ENCODE peak calls at places on chromosomes 16 and 17, in five cellular contexts. X, K, C, W and I are unnamed samples.

GRCh38 chr16:24748242-24748641 is 18.8 kb downstream of the TNRC6A start:
- DNase-seq in X (no peak), K (peak), C (no peak), W (no peak), I (peak)

GRCh38 chr16:16178455-16179162 is 44.7 kb downstream of the ABCC6 start:
- DNase-seq in X (no peak), K (no peak), C (no peak), W (no peak), I (no peak)

GRCh38 chr16:50273888-50274770 is 7.8 kb downstream of the ADCY7 start:
- DNase-seq in X (peak), K (no peak), C (no peak), W (peak), I (no peak)

GRCh38 chr16:24409045-24409444 is 130.3 kb upstream of the RBBP6 start:
- DNase-seq in X (no peak), K (no peak), C (peak), W (no peak), I (peak)

GRCh38 chr17:19780846-19781245 is 32.7 kb upstream of the ALDH3A1 start:
- DNase-seq in X (no peak), K (no peak), C (no peak), W (no peak), I (no peak)

GRCh38 chr16:80788016-80788415 is 16.4 kb downstream of the CDYL2 start:
- DNase-seq in X (no peak), K (no peak), C (no peak), W (no peak), I (no peak)

GRCh38 chr17:59779521-59779920 is 72.1 kb downstream of the VMP1 start:
- DNase-seq in X (no peak), K (no peak), C (no peak), W (no peak), I (no peak)

GRCh38 chr16:17031484-17032268 is 439.1 kb downstream of the XYLT1 start:
- DNase-seq in X (no peak), K (peak), C (no peak), W (no peak), I (no peak)

GRCh38 chr16:626787-627457 is 3.9 kb upstream of the WFIKKN1 start:
- DNase-seq in X (no peak), K (peak), C (no peak), W (no peak), I (peak)

GRCh38 chr16:57422026-57422944 is 17.7 kb downstream of the CCL17 start:
- DNase-seq in X (no peak), K (peak), C (peak), W (no peak), I (peak)

GRCh38 chr17:19958023-19958422 is 19.6 kb downstream of the AKAP10 start:
- DNase-seq in X (no peak), K (peak), C (peak), W (no peak), I (peak)

GRCh38 chr17:2709173-2709661 is 2.3 kb downstream of the CLUH start:
- DNase-seq in X (no peak), K (peak), C (peak), W (peak), I (peak)

GRCh38 chr17:76920364-76921139 is 52.3 kb downstream of the MGAT5B start:
- DNase-seq in X (no peak), K (no peak), C (no peak), W (no peak), I (no peak)

GRCh38 chr16:58025351-58026138 is at the start of gene MMP15:
- DNase-seq in X (peak), K (peak), C (peak), W (peak), I (peak)

GRCh38 chr16:57284206-57284951 is at the start of gene PLLP:
- DNase-seq in X (peak), K (peak), C (peak), W (peak), I (peak)

GRCh38 chr16:20359997-20360396 is 7.5 kb upstream of the UMOD start:
- DNase-seq in X (no peak), K (no peak), C (peak), W (no peak), I (no peak)

GRCh38 chr17:68461589-68461988 is 4.3 kb upstream of the WIPI1 start:
- DNase-seq in X (no peak), K (no peak), C (peak), W (no peak), I (no peak)

GRCh38 chr17:77318491-77319210 is 177.9 kb downstream of the SEC14L1 start:
- DNase-seq in X (no peak), K (peak), C (no peak), W (peak), I (no peak)

GRCh38 chr16:14489460-14489859 is 140.6 kb downstream of the PARN start:
- DNase-seq in X (no peak), K (no peak), C (peak), W (no peak), I (no peak)

GRCh38 chr17:55285340-55286301 is 20.9 kb downstream of the HLF start:
- DNase-seq in X (no peak), K (no peak), C (no peak), W (peak), I (no peak)

GRCh38 chr17:80780381-80781187 is 211.1 kb upstream of the CHMP6 start:
- DNase-seq in X (no peak), K (no peak), C (no peak), W (no peak), I (no peak)

GRCh38 chr17:80779961-80780380 is 211.7 kb upstream of the CHMP6 start:
- DNase-seq in X (no peak), K (no peak), C (no peak), W (no peak), I (no peak)

GRCh38 chr17:80778716-80779115 is 212.9 kb upstream of the CHMP6 start:
- DNase-seq in X (no peak), K (no peak), C (no peak), W (no peak), I (no peak)

GRCh38 chr17:80781188-80781577 is 210.5 kb upstream of the CHMP6 start:
- DNase-seq in X (no peak), K (no peak), C (no peak), W (peak), I (no peak)

DNA sequence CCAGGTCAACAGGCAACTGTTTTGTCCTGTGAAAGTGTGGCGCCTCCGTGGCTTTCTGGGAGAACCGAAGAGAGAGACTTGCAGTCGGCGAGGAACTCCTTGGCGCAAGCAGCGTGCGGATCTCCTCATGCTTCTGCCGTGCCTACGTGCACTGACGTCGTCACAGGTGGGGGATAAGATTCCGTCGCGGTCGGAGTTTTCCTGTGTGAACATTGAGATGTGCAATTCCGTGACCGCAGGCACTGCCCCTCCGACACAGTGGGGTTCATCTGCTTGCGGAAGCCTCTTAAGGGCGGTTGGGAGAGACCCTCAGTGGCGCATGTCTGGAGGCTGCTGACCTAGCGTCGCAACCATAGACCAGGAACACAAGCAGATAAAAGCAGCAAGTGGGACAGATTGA is 212.3 kb upstream of the CHMP6 start:
- DNase-seq in X (no peak), K (no peak), C (no peak), W (no peak), I (no peak)
- H3K27ac ChIP-seq in X (no peak), K (no peak), C (no peak), W (peak), I (peak)

GRCh38 chr17:75270218-75270965 is 639 bp downstream of the MIF4GD start:
- DNase-seq in X (peak), K (peak), C (peak), W (peak), I (peak)
- TF ChIP-seq CTCF in X (no peak), K (peak), C (peak), W (peak), I (no peak)

GRCh38 chr16:4498546-4499195 is 22.5 kb downstream of the HMOX2 start:
- DNase-seq in X (no peak), K (peak), C (no peak), W (no peak), I (peak)
- H3K27ac ChIP-seq in X (no peak), K (peak), C (no peak), W (no peak), I (peak)

GRCh38 chr16:47943235-47943634 is 212.6 kb downstream of the ABCC12 start:
- DNase-seq in X (no peak), K (no peak), C (no peak), W (no peak), I (no peak)

GRCh38 chr16:47938272-47938671 is 217.5 kb downstream of the ABCC12 start:
- DNase-seq in X (no peak), K (no peak), C (no peak), W (no peak), I (no peak)

GRCh38 chr16:47944589-47944988 is 211.2 kb downstream of the ABCC12 start:
- DNase-seq in X (no peak), K (no peak), C (no peak), W (no peak), I (no peak)

GRCh38 chr16:47940466-47940865 is 215.3 kb downstream of the ABCC12 start:
- DNase-seq in X (no peak), K (no peak), C (no peak), W (no peak), I (no peak)

GRCh38 chr16:47939690-47940089 is 216.1 kb downstream of the ABCC12 start:
- DNase-seq in X (no peak), K (peak), C (no peak), W (no peak), I (no peak)
- TF ChIP-seq CTCF in X (no peak), K (no peak), C (no peak), W (no peak), I (no peak)

GRCh38 chr17:7042507-7043194 is 1.2 kb downstream of the SLC16A11 start:
- DNase-seq in X (peak), K (no peak), C (peak), W (no peak), I (no peak)

GRCh38 chr17:7041607-7042506 is 2.0 kb downstream of the SLC16A11 start:
- DNase-seq in X (peak), K (no peak), C (peak), W (no peak), I (no peak)

GRCh38 chr17:7035591-7036368 is at the start of gene SLC16A13:
- DNase-seq in X (peak), K (peak), C (peak), W (peak), I (peak)

GRCh38 chr17:7034955-7035590 is 742 bp upstream of the SLC16A13 start:
- DNase-seq in X (no peak), K (no peak), C (no peak), W (no peak), I (no peak)

GRCh38 chr17:7038025-7038862 is 2.4 kb downstream of the SLC16A13 start:
- DNase-seq in X (no peak), K (no peak), C (no peak), W (no peak), I (no peak)
- H3K27ac ChIP-seq in X (no peak), K (no peak), C (no peak), W (no peak), I (peak)

GRCh38 chr16:12078405-12079245 is 102.1 kb downstream of the SNX29 start:
- DNase-seq in X (peak), K (no peak), C (no peak), W (peak), I (no peak)
- TF ChIP-seq CTCF in X (no peak), K (no peak), C (no peak), W (no peak), I (no peak)

GRCh38 chr16:3074860-3075545 is 9.6 kb downstream of the IL32 start:
- DNase-seq in X (peak), K (no peak), C (no peak), W (no peak), I (no peak)
- H3K27ac ChIP-seq in X (peak), K (no peak), C (no peak), W (peak), I (no peak)

DNA sequence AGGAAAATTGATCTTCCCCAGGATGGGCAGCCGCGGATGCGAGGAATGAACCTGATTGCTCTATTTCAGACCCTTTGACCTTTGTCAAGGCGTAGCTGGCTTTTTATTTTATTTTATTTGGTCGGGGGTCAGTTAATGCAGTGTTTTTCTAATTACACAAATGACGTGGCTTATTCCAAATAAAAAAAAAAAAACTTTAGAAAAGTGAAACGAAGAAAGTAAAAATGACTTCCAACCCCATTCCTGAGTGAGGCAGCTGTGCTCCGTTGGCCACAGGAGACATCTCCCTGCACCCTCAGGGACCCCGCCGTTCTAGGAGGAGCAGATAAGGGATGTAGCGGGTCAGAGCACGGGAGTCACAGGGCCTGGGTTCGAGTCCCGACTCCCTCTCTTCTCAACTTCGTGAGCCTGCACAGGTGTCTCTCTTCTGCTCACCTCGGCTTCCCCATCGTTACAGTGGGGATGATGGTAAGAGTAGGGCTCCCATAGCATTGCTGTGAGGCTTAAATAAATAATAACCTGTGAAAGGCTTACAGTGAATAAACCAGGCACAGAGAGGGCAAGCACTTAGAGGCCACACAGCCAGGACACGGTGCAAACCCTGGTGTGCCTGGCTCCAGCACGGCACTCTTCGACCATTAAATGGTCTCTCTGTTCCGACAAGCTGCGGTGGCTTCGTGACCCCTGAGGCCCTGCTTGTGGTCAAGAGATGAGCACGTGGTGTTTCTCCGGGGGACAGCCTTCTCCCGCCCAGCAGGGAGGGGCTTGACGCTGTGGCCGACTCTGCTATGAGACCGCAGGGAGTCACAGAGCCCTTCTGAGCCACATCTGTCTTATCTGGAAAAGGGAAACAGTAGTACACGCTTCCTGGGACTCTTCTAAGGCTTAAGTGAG is 10.2 kb downstream of the FOXF1 start:
- DNase-seq in X (no peak), K (no peak), C (no peak), W (peak), I (no peak)
- TF ChIP-seq CTCF in X (no peak), K (no peak), C (no peak), W (no peak), I (peak)